ENCODE peak calls at places on chromosomes 7 and 10, in seven cellular contexts. D is aorta, A is IMR-90, M is cardiac muscle cell, H is lower lobe of right lung, C is fibroblast of lung, R is GM23248. S is an unnamed sample.

GRCh38 chr10:113303747-113304146 is 249.1 kb upstream of the HABP2 start:
- DNase-seq in A (peak; percentile 12), M (no peak), C (peak; percentile 26), H (no peak), D (no peak), R (peak; percentile 59), S (no peak)

GRCh38 chr10:106608101-106608500 is 556.4 kb downstream of the SORCS1 start:
- DNase-seq in A (peak; percentile 20), M (no peak), D (no peak), H (no peak), C (peak; percentile 11), R (peak; percentile 3), S (no peak)

GRCh38 chr7:27168265-27168947 is 3.1 kb upstream of the HOXA9 start:
- DNase-seq in A (no peak), C (no peak), D (peak; percentile 90), M (no peak), R (peak; percentile 79), H (peak; percentile 42), S (no peak)

GRCh38 chr10:10782603-10783002 is 235.1 kb upstream of the CELF2 start:
- DNase-seq in H (no peak), R (no peak), M (no peak), A (peak; percentile 79), D (no peak), C (peak; percentile 58), S (no peak)

GRCh38 chr10:110498087-110498981 is 627 bp downstream of the DUSP5 start:
- DNase-seq in D (peak; percentile 88), H (peak; percentile 80), M (peak; percentile 69), R (peak; percentile 87), C (peak; percentile 67), A (peak; percentile 48), S (peak; percentile 66)

GRCh38 chr10:43262043-43262901 is 4.6 kb downstream of the RASGEF1A start:
- DNase-seq in D (peak; percentile 71), H (no peak), C (no peak), R (no peak), A (no peak), M (no peak), S (no peak)

GRCh38 chr10:133204226-133205015 is 25.6 kb upstream of the UTF1 start:
- DNase-seq in M (no peak), C (no peak), H (no peak), A (no peak), R (no peak), D (no peak), S (no peak)

GRCh38 chr7:151206914-151207313 is 3.4 kb downstream of the H2BK1 start:
- DNase-seq in R (no peak), H (no peak), D (no peak), A (no peak), C (no peak), M (no peak), S (peak; percentile 35)

GRCh38 chr7:1713502-1714484 is 43.7 kb downstream of the ELFN1 start:
- DNase-seq in H (peak; percentile 45), M (peak; percentile 93), C (no peak), D (no peak), R (no peak), A (no peak), S (no peak)

GRCh38 chr7:72438491-72438890 is 26.4 kb upstream of the CALN1 start:
- DNase-seq in R (no peak), A (no peak), M (no peak), C (no peak), H (no peak), D (no peak), S (no peak)

GRCh38 chr7:128841171-128841690 is 11.0 kb downstream of the FLNC start:
- DNase-seq in A (no peak), M (no peak), D (peak; percentile 74), R (no peak), H (peak; percentile 46), C (no peak), S (no peak)

GRCh38 chr10:87863102-87863943 is at the start of the genes KLLN and PTEN:
- DNase-seq in R (peak; percentile 94), A (peak; percentile 91), D (peak; percentile 96), H (peak; percentile 94), M (peak; percentile 95), C (peak; percentile 94), S (peak; percentile 83)

GRCh38 chr7:50304158-50304910 is at the start of gene IKZF1:
- DNase-seq in H (peak; percentile 89), D (peak; percentile 86), A (no peak), C (no peak), M (peak; percentile 45), R (peak; percentile 9), S (peak; percentile 38)

GRCh38 chr10:104033966-104034365 is 51.7 kb downstream of the COL17A1 start:
- DNase-seq in A (no peak), M (no peak), H (no peak), C (no peak), D (no peak), R (no peak), S (no peak)

GRCh38 chr10:14459670-14460069 is 128.9 kb upstream of the FRMD4A start:
- DNase-seq in R (no peak), C (peak; percentile 27), H (no peak), M (no peak), D (no peak), A (peak; percentile 31), S (no peak)

GRCh38 chr10:905972-906371 is 25.5 kb downstream of the LARP4B start:
- DNase-seq in H (no peak), D (no peak), R (no peak), A (no peak), M (no peak), C (no peak), S (no peak)

GRCh38 chr10:74977913-74978847 is 133.3 kb upstream of the SAMD8 start:
- DNase-seq in M (no peak), A (no peak), D (no peak), R (no peak), C (no peak), H (no peak), S (peak; percentile 54)

GRCh38 chr10:62047960-62048383 is 146.5 kb downstream of the ARID5B start:
- DNase-seq in D (no peak), H (no peak), C (no peak), A (no peak), R (peak; percentile 73), M (no peak), S (no peak)

GRCh38 chr10:104321716-104322415 is 16.4 kb downstream of the ITPRIP start:
- DNase-seq in R (no peak), A (no peak), H (no peak), D (no peak), M (no peak), C (no peak), S (no peak)

DNA sequence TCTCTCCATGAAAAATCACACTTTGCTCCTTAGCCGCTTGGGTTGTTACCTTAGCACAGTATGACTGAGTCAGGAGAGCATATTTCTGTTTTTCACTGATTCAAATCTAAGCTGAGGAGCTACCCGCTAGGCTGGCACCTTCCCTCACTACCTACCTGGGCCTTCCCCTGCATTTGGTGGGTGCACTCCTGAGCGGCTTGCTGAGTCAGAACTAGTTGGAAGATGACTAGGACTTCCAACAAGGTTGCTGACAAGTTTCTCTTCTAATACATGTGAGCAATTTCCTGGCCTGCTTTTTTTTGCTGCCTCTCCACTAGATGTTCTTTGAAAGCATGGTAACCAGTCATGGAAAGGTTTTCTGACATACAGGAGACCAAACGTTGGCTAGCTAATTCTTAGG is 43.8 kb upstream of the SEC61G start:
- DNase-seq in D (no peak), A (peak; percentile 63), H (no peak), C (no peak), R (peak; percentile 69), M (no peak), S (no peak)
- H3K4me3 ChIP-seq in D (no peak overlapping the region), A (no peak overlapping the region), H (no peak overlapping the region), C (no peak overlapping the region), R (no peak overlapping the region), M (no peak overlapping the region), S (no peak overlapping the region)

GRCh38 chr10:71638577-71639411 is 80.8 kb downstream of the C10orf105 start:
- DNase-seq in H (peak; percentile 55), D (no peak), M (peak; percentile 53), C (no peak), A (no peak), R (no peak), S (no peak)

GRCh38 chr10:71641986-71642385 is 77.6 kb downstream of the C10orf105 start:
- DNase-seq in C (no peak), A (no peak), M (no peak), H (no peak), D (no peak), R (no peak), S (no peak)

GRCh38 chr10:71639412-71639719 is 80.2 kb downstream of the C10orf105 start:
- DNase-seq in C (no peak), M (no peak), H (no peak), R (no peak), A (no peak), D (no peak), S (no peak)

GRCh38 chr10:71643904-71644303 is 75.7 kb downstream of the C10orf105 start:
- DNase-seq in M (no peak), C (no peak), H (no peak), A (no peak), D (no peak), R (no peak), S (no peak)

GRCh38 chr10:71641449-71641848 is 78.1 kb downstream of the C10orf105 start:
- DNase-seq in C (no peak), A (no peak), D (no peak), H (no peak), M (no peak), R (no peak), S (no peak)
- H3K27me3 ChIP-seq in C (peaks cover 14% of the 10 kb centered on the region), A (peaks cover 57% of the 10 kb centered on the region), D (no peaks in the 10 kb centered on the region), H (no peaks in the 10 kb centered on the region), M (peaks cover 6% of the 10 kb centered on the region), R (peaks cover 25% of the 10 kb centered on the region), S (no peaks in the 10 kb centered on the region)

GRCh38 chr10:7470371-7470770 is 59.5 kb upstream of the SFMBT2 start:
- DNase-seq in D (no peak), A (no peak), C (no peak), M (no peak), R (no peak), H (no peak), S (no peak)
- H3K27ac ChIP-seq in D (no peak overlapping the region), A (no peak overlapping the region), C (no peak overlapping the region), M (no peak overlapping the region), R (no peak overlapping the region), H (no peak overlapping the region), S (no peak overlapping the region)

GRCh38 chr7:54933610-54934009 is 85.2 kb upstream of the EGFR start:
- DNase-seq in A (no peak), M (no peak), R (peak; percentile 16), D (no peak), H (no peak), C (no peak), S (no peak)
- H3K4me3 ChIP-seq in A (peak overlapping the region; percentile 42), M (peak overlapping the region; percentile 15), R (peak overlapping the region; percentile 71), D (peak overlapping the region; percentile 18), H (peak overlapping the region; percentile 47), C (peak overlapping the region; percentile 59), S (no peak overlapping the region)

GRCh38 chr10:66326876-66327275 is 599.0 kb upstream of the LRRTM3 start:
- DNase-seq in R (no peak), H (no peak), A (no peak), D (no peak), C (no peak), M (peak; percentile 58), S (no peak)
- H3K27me3 ChIP-seq in R (no peaks in the 10 kb centered on the region), H (no peaks in the 10 kb centered on the region), A (no peaks in the 10 kb centered on the region), D (no peaks in the 10 kb centered on the region), C (no peaks in the 10 kb centered on the region), M (no peaks in the 10 kb centered on the region), S (no peaks in the 10 kb centered on the region)